ENCODE peak calls at places on chromosomes 7 and 10, in ten cellular contexts. N, T, U, H, X, Y, W, B, Z and P are unnamed samples.

GRCh38 chr7:43076189-43076605 is 36.2 kb upstream of the HECW1 start:
- DNase-seq in N (no peak), W (peak; percentile 27), B (no peak), Y (no peak), H (peak; percentile 5), Z (no peak), U (no peak), T (peak; percentile 1), X (no peak), P (no peak)

GRCh38 chr7:97298561-97298960 is 181.1 kb downstream of the SDHAF3 start:
- DNase-seq in N (no peak), U (no peak), T (no peak), Z (no peak), W (no peak), Y (no peak), B (no peak), X (no peak), H (peak; percentile 3), P (no peak)

GRCh38 chr7:128835790-128836641 is 5.8 kb downstream of the FLNC start:
- DNase-seq in T (peak; percentile 65), X (no peak), H (no peak), Z (no peak), N (peak; percentile 62), B (peak; percentile 82), Y (no peak), W (no peak), U (no peak), P (no peak)

GRCh38 chr7:117270371-117270770 is 52.5 kb downstream of the WNT2 start:
- DNase-seq in T (peak; percentile 42), Y (no peak), Z (no peak), N (no peak), B (no peak), X (no peak), W (no peak), H (peak; percentile 12), U (no peak), P (peak; percentile 85)

GRCh38 chr10:27558612-27559020 is 54.5 kb downstream of the RAB18 start:
- DNase-seq in Y (peak; percentile 19), T (peak; percentile 50), B (peak; percentile 55), X (peak; percentile 22), N (peak; percentile 39), U (peak; percentile 10), H (peak; percentile 67), Z (peak; percentile 16), W (peak; percentile 57), P (peak; percentile 20)

GRCh38 chr10:18666810-18667209 is 7.6 kb downstream of the ARL5B start:
- DNase-seq in W (no peak), H (peak; percentile 29), Y (no peak), B (no peak), N (no peak), X (no peak), U (no peak), T (peak; percentile 78), Z (no peak), P (no peak)

GRCh38 chr10:30059209-30060107 is at the start of gene JCAD:
- DNase-seq in T (no peak), Y (peak; percentile 82), H (peak; percentile 32), N (peak; percentile 88), U (no peak), Z (no peak), W (no peak), B (peak; percentile 83), X (no peak), P (no peak)

GRCh38 chr10:11830836-11831519 is 7.8 kb downstream of the PROSER2 start:
- DNase-seq in X (no peak), W (no peak), Z (peak; percentile 52), H (no peak), B (no peak), N (no peak), Y (peak; percentile 35), T (no peak), U (no peak), P (no peak)

GRCh38 chr7:87918740-87919139 is 15.3 kb upstream of the ADAM22 start:
- DNase-seq in T (no peak), Z (no peak), B (no peak), H (no peak), Y (no peak), N (no peak), U (no peak), W (no peak), X (no peak), P (no peak)

GRCh38 chr7:111933614-111934013 is 272.6 kb downstream of the DOCK4 start:
- DNase-seq in N (no peak), X (no peak), Y (no peak), Z (no peak), H (no peak), U (no peak), T (peak; percentile 19), W (peak; percentile 82), B (no peak), P (peak; percentile 82)

GRCh38 chr7:6558837-6559236 is 7.6 kb upstream of the GRID2IP start:
- DNase-seq in Y (peak; percentile 28), B (no peak), T (peak; percentile 32), U (no peak), W (no peak), X (no peak), N (no peak), Z (no peak), H (peak; percentile 78), P (peak; percentile 5)

GRCh38 chr10:61902448-61903183 is 1.1 kb downstream of the ARID5B start:
- DNase-seq in B (peak; percentile 64), Y (peak; percentile 52), H (peak; percentile 55), X (peak; percentile 74), W (no peak), U (no peak), N (peak; percentile 57), T (peak; percentile 73), Z (peak; percentile 73), P (no peak)

GRCh38 chr7:139990142-139990535 is 72.6 kb downstream of the PARP12 start:
- DNase-seq in B (no peak), Z (no peak), N (no peak), Y (no peak), U (no peak), X (no peak), W (no peak), T (no peak), H (no peak), P (no peak)

GRCh38 chr7:88357794-88358533 is 51.3 kb upstream of the STEAP4 start:
- DNase-seq in X (no peak), W (no peak), Y (no peak), B (no peak), Z (no peak), T (peak; percentile 9), U (no peak), N (no peak), H (peak; percentile 38), P (no peak)

GRCh38 chr10:69446650-69447151 is 4.6 kb upstream of the TSPAN15 start:
- DNase-seq in T (peak; percentile 62), W (peak; percentile 55), U (peak; percentile 79), N (no peak), X (peak; percentile 91), Z (no peak), Y (peak; percentile 66), B (no peak), H (peak; percentile 96), P (no peak)

GRCh38 chr7:150842018-150842417 is 10.3 kb upstream of the AOC1 start:
- DNase-seq in H (no peak), T (no peak), U (no peak), N (no peak), X (no peak), Z (no peak), B (no peak), W (no peak), Y (no peak), P (no peak)
- H3K4me3 ChIP-seq in H (no peak overlapping the region), T (no peak overlapping the region), U (no peak overlapping the region), N (no peak overlapping the region), X (no peak overlapping the region), Z (no peak overlapping the region), B (no peak overlapping the region), W (no peak overlapping the region), Y (no peak overlapping the region), P (no peak overlapping the region)

GRCh38 chr10:122020202-122020601 is 31.2 kb downstream of the TACC2 start:
- DNase-seq in W (no peak), U (no peak), H (no peak), Z (no peak), T (no peak), N (no peak), B (no peak), Y (no peak), X (no peak), P (no peak)
- H3K4me3 ChIP-seq in W (no peak overlapping the region), U (no peak overlapping the region), H (no peak overlapping the region), Z (no peak overlapping the region), T (no peak overlapping the region), N (no peak overlapping the region), B (no peak overlapping the region), Y (peak overlapping the region; percentile 75), X (no peak overlapping the region), P (no peak overlapping the region)

GRCh38 chr7:23474829-23475578 is 4.7 kb upstream of the IGF2BP3 start:
- DNase-seq in X (no peak), T (peak; percentile 57), N (no peak), Y (no peak), W (no peak), H (no peak), Z (no peak), U (no peak), B (no peak), P (no peak)

GRCh38 chr7:23477962-23478866 is 7.9 kb upstream of the IGF2BP3 start:
- DNase-seq in H (no peak), B (no peak), Z (no peak), Y (no peak), U (no peak), N (no peak), X (no peak), T (peak; percentile 22), W (no peak), P (no peak)

GRCh38 chr7:23475579-23475844 is 5.2 kb upstream of the IGF2BP3 start:
- DNase-seq in T (no peak), H (no peak), U (no peak), B (no peak), Z (no peak), Y (no peak), N (no peak), X (no peak), W (no peak), P (no peak)

GRCh38 chr7:23476286-23477169 is 6.2 kb upstream of the IGF2BP3 start:
- DNase-seq in X (no peak), W (no peak), Z (no peak), H (no peak), Y (no peak), T (no peak), B (no peak), U (no peak), N (no peak), P (no peak)

GRCh38 chr7:23477170-23477525 is 6.9 kb upstream of the IGF2BP3 start:
- DNase-seq in Z (no peak), X (no peak), U (no peak), H (no peak), Y (no peak), W (no peak), N (no peak), T (no peak), B (no peak), P (no peak)
- H3K4me3 ChIP-seq in Z (no peak overlapping the region), X (no peak overlapping the region), U (no peak overlapping the region), H (no peak overlapping the region), Y (peak overlapping the region; percentile 73), W (no peak overlapping the region), N (no peak overlapping the region), T (no peak overlapping the region), B (no peak overlapping the region), P (no peak overlapping the region)

DNA sequence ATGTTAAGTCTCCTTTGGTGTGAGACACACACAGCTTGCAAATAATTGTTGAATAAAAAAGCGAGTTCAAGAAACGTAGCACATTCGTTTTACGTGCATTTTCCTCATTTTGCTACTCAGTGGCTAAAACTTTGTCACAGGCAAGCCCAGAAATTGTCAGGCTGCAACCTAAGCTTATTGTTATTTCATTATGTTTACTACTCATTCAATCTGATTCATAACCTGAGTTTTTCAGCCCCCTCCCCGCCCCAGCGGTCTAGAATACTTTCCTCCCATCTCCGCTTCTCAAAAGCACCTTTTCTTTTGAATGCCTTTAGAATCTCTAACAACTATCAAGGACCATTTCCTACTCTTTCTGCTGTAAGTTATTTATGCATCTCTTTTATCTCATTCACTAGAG is 1.1 kb downstream of the FAM133B start:
- DNase-seq in U (no peak), B (no peak), T (no peak), N (no peak), H (no peak), X (no peak), W (no peak), Y (no peak), Z (no peak), P (no peak)
- H3K4me3 ChIP-seq in U (peak overlapping the region; percentile 88), B (peak overlapping the region; percentile 62), T (peak overlapping the region; percentile 97), N (peak overlapping the region; percentile 98), H (peak overlapping the region; percentile 82), X (peak overlapping the region; percentile 95), W (peak overlapping the region; percentile 90), Y (peak overlapping the region; percentile 72), Z (peak overlapping the region; percentile 76), P (peak overlapping the region; percentile 59)